ENCODE peak calls at places on chromosomes 5 and 9, in four cellular contexts. One of them, this sample, is unnamed.

GRCh38 chr9:14317667-14318255 is 3.8 kb upstream of the NFIB start:
- DNase-seq in H9: no peak
- DNase-seq in H1: no peak
- DNase-seq in IMR-90: no peak
- DNase-seq in this sample: no peak

GRCh38 chr9:111851536-111851935 is 45.1 kb upstream of the UGCG start:
- DNase-seq in H9: peak
- DNase-seq in IMR-90: peak
- DNase-seq in H1: no peak
- DNase-seq in this sample: no peak

GRCh38 chr5:135037519-135038201 is 3.6 kb upstream of the PITX1 start:
- DNase-seq in H1: no peak
- DNase-seq in IMR-90: no peak
- DNase-seq in H9: no peak
- DNase-seq in this sample: no peak

GRCh38 chr9:101037433-101037832 is 8.9 kb downstream of the PLPPR1 start:
- DNase-seq in H9: no peak
- DNase-seq in H1: no peak
- DNase-seq in IMR-90: no peak
- DNase-seq in this sample: no peak

GRCh38 chr5:125411163-125412050 is 665.0 kb upstream of the ZNF608 start:
- DNase-seq in H1: no peak
- DNase-seq in IMR-90: peak
- DNase-seq in H9: no peak
- DNase-seq in this sample: no peak

GRCh38 chr5:144167998-144168397 is 2.5 kb downstream of the YIPF5 start:
- DNase-seq in H9: no peak
- DNase-seq in H1: no peak
- DNase-seq in IMR-90: no peak
- DNase-seq in this sample: no peak

GRCh38 chr5:126449751-126450271 is 26.6 kb downstream of the GRAMD2B start:
- DNase-seq in H9: no peak
- DNase-seq in IMR-90: peak
- DNase-seq in H1: no peak
- DNase-seq in this sample: no peak

GRCh38 chr5:62587737-62588136 is 9.1 kb downstream of the LRRC70 start:
- DNase-seq in H9: no peak
- DNase-seq in H1: no peak
- DNase-seq in IMR-90: no peak
- DNase-seq in this sample: no peak

GRCh38 chr5:143513720-143514119 is 110.2 kb upstream of the NR3C1 start:
- DNase-seq in H9: no peak
- DNase-seq in IMR-90: no peak
- DNase-seq in H1: no peak
- DNase-seq in this sample: no peak

GRCh38 chr9:98328770-98329169 is 73.3 kb upstream of the TBC1D2 start:
- DNase-seq in IMR-90: no peak
- DNase-seq in H9: no peak
- DNase-seq in H1: no peak
- DNase-seq in this sample: no peak

GRCh38 chr9:93569775-93570174 is 6.6 kb upstream of the PHF2 start:
- DNase-seq in H1: no peak
- DNase-seq in H9: no peak
- DNase-seq in IMR-90: no peak
- DNase-seq in this sample: no peak

GRCh38 chr5:34905564-34905963 is 9.7 kb downstream of the RAD1 start:
- DNase-seq in H1: no peak
- DNase-seq in IMR-90: no peak
- DNase-seq in H9: no peak
- DNase-seq in this sample: no peak

GRCh38 chr9:137277329-137278041 is at the start of gene TOR4A:
- DNase-seq in H9: peak
- DNase-seq in H1: no peak
- DNase-seq in IMR-90: peak
- DNase-seq in this sample: no peak

GRCh38 chr5:18944771-18945170 is 1043.2 kb downstream of the CDH18 start:
- DNase-seq in IMR-90: no peak
- DNase-seq in H9: no peak
- DNase-seq in H1: no peak
- DNase-seq in this sample: no peak

GRCh38 chr5:153543959-153544470 is 53.5 kb downstream of the GRIA1 start:
- DNase-seq in H1: no peak
- DNase-seq in H9: no peak
- DNase-seq in IMR-90: peak
- DNase-seq in this sample: no peak

GRCh38 chr5:151670953-151671636 is 15.6 kb downstream of the SPARC start:
- DNase-seq in H1: no peak
- DNase-seq in IMR-90: peak
- DNase-seq in H9: no peak
- DNase-seq in this sample: no peak

GRCh38 chr5:73591102-73591695 is 25.7 kb downstream of the UTP15 start:
- DNase-seq in IMR-90: peak
- DNase-seq in H1: no peak
- DNase-seq in H9: no peak
- DNase-seq in this sample: peak

GRCh38 chr5:68396722-68397121 is 181.2 kb downstream of the PIK3R1 start:
- DNase-seq in H9: no peak
- DNase-seq in IMR-90: no peak
- DNase-seq in H1: no peak
- DNase-seq in this sample: no peak

GRCh38 chr5:159965031-159965837 is 43.7 kb upstream of the TTC1 start:
- DNase-seq in H9: peak
- DNase-seq in H1: no peak
- DNase-seq in IMR-90: peak
- DNase-seq in this sample: no peak

GRCh38 chr5:172854451-172854871 is 20.4 kb downstream of the ERGIC1 start:
- DNase-seq in H1: no peak
- DNase-seq in IMR-90: peak
- DNase-seq in H9: no peak
- DNase-seq in this sample: no peak

GRCh38 chr5:171848911-171849520 is 63.4 kb downstream of the SMIM23 start:
- DNase-seq in H1: no peak
- DNase-seq in IMR-90: no peak
- DNase-seq in H9: no peak
- DNase-seq in this sample: no peak

GRCh38 chr9:123568691-123569342 is 212.8 kb downstream of the CRB2 start:
- DNase-seq in IMR-90: peak
- DNase-seq in H1: no peak
- DNase-seq in H9: no peak
- DNase-seq in this sample: no peak

GRCh38 chr5:72584466-72584865 is 77.3 kb upstream of the ZNF366 start:
- DNase-seq in IMR-90: no peak
- DNase-seq in H9: no peak
- DNase-seq in H1: no peak
- DNase-seq in this sample: no peak

GRCh38 chr5:2550479-2550878 is 201.0 kb downstream of the IRX2 start:
- DNase-seq in H9: no peak
- DNase-seq in IMR-90: no peak
- DNase-seq in H1: no peak
- DNase-seq in this sample: no peak

GRCh38 chr9:90914868-90915483 is 113.4 kb downstream of the SYK start:
- DNase-seq in H1: peak
- DNase-seq in H9: peak
- DNase-seq in IMR-90: peak
- DNase-seq in this sample: peak

GRCh38 chr9:92723299-92723625 is 41.4 kb downstream of the BICD2 start:
- DNase-seq in H1: no peak
- DNase-seq in H9: no peak
- DNase-seq in IMR-90: peak
- DNase-seq in this sample: no peak

GRCh38 chr5:77266291-77266690 is 55.8 kb downstream of the PDE8B start:
- DNase-seq in H9: no peak
- DNase-seq in IMR-90: peak
- DNase-seq in H1: no peak
- DNase-seq in this sample: no peak

GRCh38 chr5:150000990-150001659 is 586 bp downstream of the HMGXB3 start:
- DNase-seq in H9: peak
- DNase-seq in H1: no peak
- DNase-seq in IMR-90: peak
- DNase-seq in this sample: peak

GRCh38 chr5:67353500-67353931 is 156.9 kb upstream of the CD180 start:
- DNase-seq in H1: no peak
- DNase-seq in H9: no peak
- DNase-seq in IMR-90: no peak
- DNase-seq in this sample: no peak

GRCh38 chr5:106121972-106122605 is 1548.6 kb downstream of the EFNA5 start:
- DNase-seq in H1: no peak
- DNase-seq in IMR-90: peak
- DNase-seq in H9: peak
- DNase-seq in this sample: no peak

GRCh38 chr9:109440117-109440515 is 58.0 kb downstream of the PTPN3 start:
- DNase-seq in H9: no peak
- DNase-seq in H1: no peak
- DNase-seq in IMR-90: no peak
- DNase-seq in this sample: no peak

GRCh38 chr9:118595719-118596305 is 773.4 kb downstream of the BRINP1 start:
- DNase-seq in IMR-90: no peak
- DNase-seq in H9: peak
- DNase-seq in H1: peak
- DNase-seq in this sample: peak

GRCh38 chr5:136013559-136013958 is 15.2 kb upstream of the TGFBI start:
- DNase-seq in H9: no peak
- DNase-seq in H1: no peak
- DNase-seq in IMR-90: no peak
- DNase-seq in this sample: no peak

DNA sequence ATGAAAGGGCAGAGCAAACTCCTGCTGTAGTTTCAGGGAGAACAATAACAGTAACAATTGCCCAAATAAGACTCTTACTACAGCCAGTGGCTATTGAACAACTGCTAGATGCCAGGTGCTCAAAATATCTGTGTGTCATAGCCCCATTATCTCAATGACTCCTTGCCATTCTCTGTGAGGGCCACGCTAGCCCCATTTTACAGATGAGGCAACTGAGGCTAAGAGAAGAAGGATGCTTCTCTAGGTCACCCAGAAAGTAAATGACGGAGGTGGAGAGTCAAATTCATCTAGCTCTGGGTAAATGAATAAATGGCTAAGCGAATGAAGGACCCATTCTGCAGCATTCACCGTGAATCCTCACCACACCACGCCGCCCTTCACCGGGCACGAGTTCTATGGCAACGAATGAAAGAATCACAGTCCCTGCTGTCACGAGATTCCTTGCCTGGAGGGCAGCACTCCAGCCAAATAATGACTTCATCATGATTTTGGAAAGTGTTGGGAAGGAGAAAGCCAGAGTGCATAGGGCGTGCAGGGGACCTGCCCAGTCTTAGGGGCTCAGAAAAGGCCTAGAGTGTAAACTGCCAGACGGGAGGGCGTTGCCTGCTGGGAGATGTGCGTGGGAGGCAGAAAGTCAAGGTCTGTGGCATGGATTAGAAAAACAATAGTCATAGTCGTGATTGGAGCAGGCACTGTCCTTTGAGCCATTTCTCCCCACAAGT is 147.2 kb downstream of the C9orf50 start:
- DNase-seq in H9: no peak
- DNase-seq in IMR-90: peak
- DNase-seq in H1: no peak
- DNase-seq in this sample: no peak
- H4K91ac ChIP-seq in H9: no peak
- H4K91ac ChIP-seq in IMR-90: peak
- H4K91ac ChIP-seq in H1: no peak
- H4K91ac ChIP-seq in this sample: no peak

DNA sequence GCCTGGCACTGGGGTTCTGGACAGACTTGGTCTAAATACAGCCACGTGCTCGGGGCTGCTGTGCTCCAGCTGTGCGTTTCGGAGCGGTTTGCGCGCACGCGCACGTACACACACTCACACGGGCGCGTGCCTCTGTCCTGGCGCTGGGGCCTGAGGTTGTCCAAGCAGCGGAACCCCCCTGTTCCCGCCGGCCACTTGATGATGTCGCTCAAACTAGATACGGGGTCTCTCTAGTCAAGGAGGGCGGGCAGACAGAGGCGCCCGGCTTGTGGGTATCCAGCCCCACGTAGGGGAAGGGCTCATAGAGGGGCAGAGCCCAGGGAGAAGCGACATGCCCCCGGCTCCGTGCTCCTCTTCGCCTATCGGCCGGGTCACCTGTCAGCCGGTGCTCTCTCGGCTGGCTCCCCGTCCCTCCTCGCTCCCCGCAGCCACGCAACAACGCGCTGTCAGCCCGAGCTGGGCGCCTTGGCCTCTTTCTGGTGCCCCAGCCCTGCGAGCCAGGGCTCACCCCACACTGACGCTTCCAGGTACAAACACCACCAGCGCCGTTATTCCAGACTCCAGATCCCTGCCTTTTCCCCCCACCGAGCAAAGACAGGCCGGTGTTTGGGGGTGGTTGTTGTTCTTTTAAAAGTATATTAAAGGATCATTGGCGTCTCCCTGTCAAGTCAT is 8.8 kb downstream of the NR2F1-AS1 start:
- DNase-seq in H9: no peak
- DNase-seq in IMR-90: no peak
- DNase-seq in H1: no peak
- DNase-seq in this sample: no peak
- H2BK120ac ChIP-seq in H9: no peak
- H2BK120ac ChIP-seq in IMR-90: peak
- H2BK120ac ChIP-seq in H1: no peak
- H2BK120ac ChIP-seq in this sample: no peak

GRCh38 chr9:88775559-88775958 is 215.7 kb upstream of the S1PR3 start:
- DNase-seq in IMR-90: peak
- DNase-seq in H1: no peak
- DNase-seq in H9: no peak
- DNase-seq in this sample: no peak
- H3K14ac ChIP-seq in IMR-90: peak
- H3K14ac ChIP-seq in H1: no peak
- H3K14ac ChIP-seq in H9: peak
- H3K14ac ChIP-seq in this sample: no peak

DNA sequence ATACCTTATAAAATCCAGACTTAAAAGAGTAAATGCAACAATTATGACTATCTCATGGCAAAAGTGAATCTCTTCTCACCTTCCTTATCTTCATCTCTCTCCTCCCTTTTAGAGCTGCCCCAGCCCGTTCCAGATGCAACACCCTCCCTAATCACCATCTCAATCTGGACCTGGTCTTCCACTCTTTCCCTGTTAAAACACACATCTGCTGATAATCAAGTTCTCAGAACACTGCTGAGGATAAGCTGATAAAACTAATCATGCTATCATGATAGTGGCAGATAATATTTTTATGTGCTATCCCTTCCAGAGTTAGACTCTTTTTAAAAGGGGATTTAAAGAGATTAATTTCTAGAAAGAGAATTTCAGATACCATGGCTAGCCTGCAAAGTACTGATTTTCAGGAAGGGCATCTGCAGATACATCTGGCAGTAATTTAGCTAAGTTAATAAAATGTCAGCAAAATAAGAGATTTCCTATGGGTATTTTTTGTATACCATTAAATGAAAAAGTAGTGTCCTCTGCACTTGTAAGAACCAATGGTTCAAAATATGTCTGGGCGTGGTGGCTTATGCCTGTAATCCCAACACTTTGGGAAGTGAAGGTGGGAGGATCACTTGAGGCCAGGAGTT is 17.2 kb downstream of the SGTB start:
- DNase-seq in H1: no peak
- DNase-seq in H9: no peak
- DNase-seq in IMR-90: no peak
- DNase-seq in this sample: no peak
- H4K91ac ChIP-seq in H1: no peak
- H4K91ac ChIP-seq in H9: no peak
- H4K91ac ChIP-seq in IMR-90: no peak
- H4K91ac ChIP-seq in this sample: no peak

This sample was measured in neuronal stem cell.